ENCODE peak calls at places on chromosomes 16 and 17, in four cellular contexts. W, D, O and R are unnamed samples.

GRCh38 chr16:65989861-65990260 is 376.6 kb upstream of the CDH5 start:
- DNase-seq in W (no peak), D (no peak), O (no peak), R (no peak)

GRCh38 chr16:82201906-82202305 is 31.9 kb upstream of the MPHOSPH6 start:
- DNase-seq in W (no peak), D (no peak), O (no peak), R (no peak)

GRCh38 chr17:57338257-57338919 is 82.1 kb downstream of the MSI2 start:
- DNase-seq in W (no peak), D (no peak), O (peak), R (peak)

GRCh38 chr16:22373662-22374310 is 633 bp downstream of the CDR2 start:
- DNase-seq in W (peak), D (no peak), O (peak), R (peak)

GRCh38 chr16:87333101-87333500 is 15.9 kb upstream of the C16orf95 start:
- DNase-seq in W (no peak), D (peak), O (no peak), R (no peak)

GRCh38 chr17:28221751-28222414 is 97.1 kb upstream of the TMEM97 start:
- DNase-seq in W (peak), D (no peak), O (no peak), R (no peak)

GRCh38 chr17:78235885-78236284 is 4.5 kb downstream of the TMEM235 start:
- DNase-seq in W (no peak), D (no peak), O (no peak), R (no peak)

GRCh38 chr17:45428050-45428953 is 4.4 kb downstream of the ARHGAP27 start:
- DNase-seq in W (peak), D (no peak), O (peak), R (peak)

GRCh38 chr17:68840073-68840472 is 115.1 kb downstream of the ABCA8 start:
- DNase-seq in W (no peak), D (no peak), O (no peak), R (no peak)

GRCh38 chr17:48878920-48879898 is 13.4 kb upstream of the ATP5MC1 start:
- DNase-seq in W (peak), D (peak), O (peak), R (peak)

GRCh38 chr16:68200120-68200783 is 35.7 kb downstream of the ESRP2 start:
- DNase-seq in W (peak), D (peak), O (no peak), R (no peak)

GRCh38 chr17:82376042-82376730 is 4.6 kb downstream of the UTS2R start:
- DNase-seq in W (no peak), D (no peak), O (no peak), R (no peak)

GRCh38 chr16:14525596-14525995 is 104.5 kb downstream of the PARN start:
- DNase-seq in W (no peak), D (no peak), O (no peak), R (no peak)

GRCh38 chr16:50924759-50925545 is 183.1 kb downstream of the CYLD start:
- DNase-seq in W (no peak), D (no peak), O (no peak), R (no peak)